ENCODE peak calls at places on chromosome 9, in seven cellular contexts. J, G, C, L, V, B and N are unnamed samples.

GRCh38 chr9:7489018-7489417 is 310.6 kb downstream of the DMAC1 start:
- DNase-seq in V (no peak), L (no peak), C (no peak), J (no peak), G (peak), B (peak), N (no peak)

GRCh38 chr9:85527331-85528015 is 214.3 kb downstream of the AGTPBP1 start:
- DNase-seq in L (no peak), B (no peak), J (no peak), V (no peak), G (no peak), C (no peak), N (no peak)

GRCh38 chr9:17349816-17350215 is 215.0 kb downstream of the CNTLN start:
- DNase-seq in J (peak), L (no peak), C (no peak), G (peak), V (peak), B (no peak), N (peak)

GRCh38 chr9:25964239-25964638 is 286.0 kb upstream of the TUSC1 start:
- DNase-seq in G (peak), L (no peak), B (no peak), C (peak), J (peak), V (peak), N (peak)

GRCh38 chr9:17130725-17131124 is 4.1 kb upstream of the CNTLN start:
- DNase-seq in B (no peak), V (no peak), C (no peak), L (no peak), G (no peak), J (no peak), N (no peak)

GRCh38 chr9:120965344-120966004 is 38.9 kb upstream of the TRAF1 start:
- DNase-seq in B (no peak), J (peak), L (peak), C (no peak), V (no peak), G (no peak), N (no peak)

GRCh38 chr9:28031521-28032177 is 458.4 kb upstream of the C9orf72 start:
- DNase-seq in L (no peak), C (no peak), V (no peak), B (no peak), G (no peak), J (no peak), N (no peak)

GRCh38 chr9:98415782-98416181 is 160.3 kb upstream of the TBC1D2 start:
- DNase-seq in C (no peak), V (no peak), J (no peak), G (no peak), L (no peak), B (no peak), N (no peak)

GRCh38 chr9:136079211-136079915 is 15.7 kb downstream of the NACC2 start:
- DNase-seq in G (no peak), J (no peak), V (no peak), L (no peak), B (no peak), C (no peak), N (no peak)

GRCh38 chr9:109030426-109030825 is 17.1 kb upstream of the CTNNAL1 start:
- DNase-seq in L (no peak), V (no peak), G (no peak), B (no peak), J (no peak), C (no peak), N (no peak)

GRCh38 chr9:106961623-106962022 is 98.7 kb downstream of the ZNF462 start:
- DNase-seq in L (no peak), B (no peak), G (peak), J (peak), V (peak), C (no peak), N (no peak)

GRCh38 chr9:15570769-15571168 is 17.9 kb downstream of the CCDC171 start:
- DNase-seq in J (no peak), G (no peak), V (no peak), B (no peak), C (no peak), L (no peak), N (no peak)

GRCh38 chr9:79940919-79941318 is 369.2 kb downstream of the TLE4 start:
- DNase-seq in V (no peak), B (no peak), G (no peak), J (no peak), L (no peak), C (no peak), N (no peak)

GRCh38 chr9:2193565-2193964 is 178.4 kb downstream of the SMARCA2 start:
- DNase-seq in V (no peak), J (no peak), L (no peak), G (no peak), C (no peak), B (no peak), N (no peak)

GRCh38 chr9:25861416-25861815 is 183.2 kb upstream of the TUSC1 start:
- DNase-seq in C (no peak), J (peak), B (no peak), L (no peak), V (peak), G (no peak), N (no peak)

GRCh38 chr9:20408513-20408912 is 213.8 kb downstream of the MLLT3 start:
- DNase-seq in G (no peak), L (no peak), C (no peak), V (no peak), J (no peak), B (no peak), N (no peak)

GRCh38 chr9:84303061-84303460 is 37.5 kb downstream of the SLC28A3 start:
- DNase-seq in L (no peak), G (no peak), J (no peak), B (no peak), C (no peak), V (no peak), N (no peak)

GRCh38 chr9:106143781-106144180 is 449.4 kb downstream of the TMEM38B start:
- DNase-seq in C (no peak), L (no peak), B (no peak), V (no peak), J (no peak), G (no peak), N (no peak)

GRCh38 chr9:122821278-122821952 is 7.0 kb downstream of the PDCL start:
- DNase-seq in J (no peak), V (peak), G (peak), B (peak), C (no peak), L (peak), N (peak)

GRCh38 chr9:5629312-5630037 is 568 bp downstream of the RIC1 start:
- DNase-seq in J (peak), C (peak), L (peak), V (peak), G (peak), B (no peak), N (no peak)

GRCh38 chr9:22649384-22649783 is 202.8 kb downstream of the DMRTA1 start:
- DNase-seq in B (no peak), V (peak), C (no peak), J (peak), L (no peak), G (peak), N (peak)

GRCh38 chr9:16709936-16710335 is 160.5 kb downstream of the BNC2 start:
- DNase-seq in G (no peak), V (no peak), C (no peak), J (no peak), B (no peak), L (no peak), N (no peak)

GRCh38 chr9:37998881-37999311 is 70.1 kb downstream of the SHB start:
- DNase-seq in G (peak), L (peak), C (no peak), B (no peak), V (no peak), J (peak), N (no peak)

GRCh38 chr9:98020471-98021145 is 35.9 kb upstream of the NANS start:
- DNase-seq in C (no peak), J (no peak), B (no peak), L (no peak), G (no peak), V (no peak), N (no peak)

GRCh38 chr9:806285-807156 is 35.0 kb upstream of the DMRT1 start:
- DNase-seq in J (peak), G (peak), C (peak), B (no peak), V (peak), L (no peak), N (no peak)

GRCh38 chr9:137240321-137240840 is 706 bp upstream of the TUBB4B start:
- DNase-seq in B (peak), C (peak), L (peak), G (peak), V (peak), J (peak), N (no peak)

GRCh38 chr9:136695435-136695895 is 8.2 kb upstream of the AGPAT2 start:
- DNase-seq in C (no peak), G (no peak), V (no peak), L (no peak), B (no peak), J (no peak), N (no peak)

GRCh38 chr9:94199776-94200175 is 59.3 kb upstream of the ZNF169 start:
- DNase-seq in J (no peak), C (no peak), G (no peak), L (no peak), V (no peak), B (no peak), N (no peak)

GRCh38 chr9:91795500-91796241 is 154.4 kb downstream of the ROR2 start:
- DNase-seq in V (peak), G (peak), J (peak), B (no peak), L (no peak), C (no peak), N (no peak)

GRCh38 chr9:110443878-110444245 is 106.2 kb upstream of the TXNDC8 start:
- DNase-seq in C (no peak), J (peak), V (no peak), L (no peak), G (peak), B (no peak), N (peak)

GRCh38 chr9:108473209-108474112 is 382.3 kb downstream of the ACTL7B start:
- DNase-seq in J (peak), V (peak), C (no peak), G (peak), B (peak), L (peak), N (peak)

GRCh38 chr9:132627120-132627519 is 42.7 kb downstream of the DDX31 start:
- DNase-seq in L (no peak), V (no peak), J (no peak), G (no peak), C (no peak), B (no peak), N (no peak)

GRCh38 chr9:97768731-97769130 is 71.6 kb upstream of the XPA start:
- DNase-seq in L (no peak), V (peak), J (peak), C (no peak), B (no peak), G (peak), N (no peak)

GRCh38 chr9:101977614-101978210 is 239.3 kb upstream of the GRIN3A start:
- DNase-seq in C (peak), J (peak), G (peak), L (no peak), V (peak), B (no peak), N (no peak)

GRCh38 chr9:31272456-31273295 is 1111.8 kb upstream of the ACO1 start:
- DNase-seq in B (no peak), V (no peak), L (no peak), J (no peak), G (no peak), C (no peak), N (no peak)

GRCh38 chr9:96383165-96383939 is at the start of gene SLC35D2:
- DNase-seq in C (no peak), J (peak), V (peak), B (peak), L (peak), G (peak), N (no peak)

GRCh38 chr9:127732444-127732843 is 2.6 kb downstream of the TOR2A start:
- DNase-seq in J (no peak), L (no peak), V (no peak), G (no peak), C (no peak), B (no peak), N (no peak)

GRCh38 chr9:92850898-92851297 is 26.9 kb downstream of the ZNF484 start:
- DNase-seq in J (no peak), V (no peak), L (no peak), C (peak), B (no peak), G (no peak), N (no peak)

GRCh38 chr9:130267930-130268329 is 2.4 kb downstream of the HMCN2 start:
- DNase-seq in L (peak), G (no peak), V (no peak), B (no peak), J (no peak), C (no peak), N (no peak)

GRCh38 chr9:130263601-130264413 is 1.8 kb upstream of the HMCN2 start:
- DNase-seq in L (peak), J (peak), B (no peak), V (no peak), G (peak), C (no peak), N (no peak)

GRCh38 chr9:130264414-130265350 is 878 bp upstream of the HMCN2 start:
- DNase-seq in J (no peak), V (no peak), G (no peak), C (no peak), L (peak), B (no peak), N (no peak)

GRCh38 chr9:130266236-130267098 is 907 bp downstream of the HMCN2 start:
- DNase-seq in G (no peak), V (no peak), B (no peak), J (no peak), L (peak), C (no peak), N (no peak)

GRCh38 chr9:130265431-130266235 is at the start of gene HMCN2:
- DNase-seq in B (no peak), G (no peak), C (no peak), V (no peak), J (peak), L (peak), N (no peak)
- H3K4me3 ChIP-seq in B (peak), G (no peak), C (no peak), V (no peak), J (no peak), L (peak), N (no peak)

GRCh38 chr9:4508907-4509589 is 18.8 kb downstream of the SLC1A1 start:
- DNase-seq in V (peak), C (no peak), B (no peak), G (peak), J (peak), L (no peak), N (peak)
- H3K4me3 ChIP-seq in V (no peak), C (no peak), B (no peak), G (no peak), J (peak), L (no peak), N (no peak)

GRCh38 chr9:116434314-116434713 is 252.8 kb upstream of the TRIM32 start:
- DNase-seq in J (no peak), L (no peak), C (no peak), G (no peak), V (no peak), B (no peak), N (no peak)
- H3K4me3 ChIP-seq in J (no peak), L (no peak), C (no peak), G (no peak), V (no peak), B (no peak), N (no peak)

GRCh38 chr9:99663297-99663696 is 158.4 kb upstream of the NR4A3 start:
- DNase-seq in B (no peak), L (no peak), J (no peak), V (no peak), G (no peak), C (no peak), N (no peak)
- H3K4me3 ChIP-seq in B (no peak), L (no peak), J (no peak), V (no peak), G (no peak), C (no peak), N (no peak)

GRCh38 chr9:89377411-89377810 is 59.1 kb downstream of the SECISBP2 start:
- DNase-seq in L (no peak), J (no peak), V (no peak), G (no peak), B (no peak), C (no peak), N (no peak)

GRCh38 chr9:89376286-89376685 is 58.0 kb downstream of the SECISBP2 start:
- DNase-seq in B (no peak), V (no peak), C (no peak), G (no peak), J (no peak), L (no peak), N (no peak)

GRCh38 chr9:89376741-89377140 is 58.4 kb downstream of the SECISBP2 start:
- DNase-seq in G (no peak), V (no peak), L (no peak), J (no peak), C (no peak), B (no peak), N (no peak)

GRCh38 chr9:89374176-89374575 is 55.9 kb downstream of the SECISBP2 start:
- DNase-seq in J (no peak), G (no peak), L (no peak), V (no peak), B (no peak), C (no peak), N (no peak)

GRCh38 chr9:89375181-89375760 is 57.0 kb downstream of the SECISBP2 start:
- DNase-seq in B (no peak), V (no peak), J (no peak), C (peak), G (no peak), L (no peak), N (no peak)
- H3K4me3 ChIP-seq in B (no peak), V (no peak), J (no peak), C (no peak), G (no peak), L (no peak), N (no peak)

GRCh38 chr9:77016526-77017504 is 2.6 kb upstream of the FOXB2 start:
- DNase-seq in L (no peak), V (no peak), C (no peak), G (no peak), J (no peak), B (no peak), N (no peak)
- H3K4me3 ChIP-seq in L (no peak), V (no peak), C (no peak), G (no peak), J (no peak), B (peak), N (no peak)

DNA sequence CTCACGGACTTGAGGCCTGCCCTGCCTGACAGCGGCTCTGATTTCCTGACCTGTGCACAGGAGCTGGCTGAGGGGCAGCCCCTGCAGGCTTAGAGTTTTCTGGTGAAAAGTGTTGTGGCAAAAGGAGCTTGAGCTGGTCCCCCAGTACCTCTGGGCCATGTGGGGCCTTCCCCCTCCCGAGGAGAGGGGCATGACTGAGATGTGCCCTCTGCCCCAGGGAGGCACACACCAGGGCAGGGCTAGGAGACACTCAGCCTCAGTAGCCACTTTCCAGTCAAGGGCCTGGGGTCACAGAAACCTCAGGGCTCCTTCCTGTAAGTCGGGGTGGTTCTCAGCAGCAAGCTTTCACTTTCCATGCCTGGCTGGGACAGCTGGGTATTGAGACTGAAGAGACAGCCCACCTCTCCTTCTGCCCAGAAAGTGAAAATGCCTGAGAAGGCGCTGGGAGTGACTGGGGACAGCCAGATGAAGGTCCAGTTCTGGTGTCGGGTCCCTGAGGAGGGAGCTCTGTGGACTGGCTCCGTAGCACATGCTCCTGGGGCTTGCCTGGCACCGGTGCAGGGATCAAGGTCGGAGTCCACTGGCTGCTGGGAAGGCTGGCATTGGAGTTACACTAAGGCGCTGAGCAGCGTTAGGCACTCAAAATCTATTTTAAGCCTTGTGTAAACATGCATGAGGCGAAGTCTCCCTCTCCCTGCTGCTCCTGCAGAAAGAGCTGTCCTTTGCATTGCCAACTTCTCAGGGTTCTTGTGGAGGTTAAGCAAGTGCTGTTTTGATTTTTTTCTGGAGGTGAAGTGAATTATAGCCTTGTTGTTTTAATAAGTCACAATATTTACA is 394.9 kb downstream of the GADD45G start:
- DNase-seq in C (peak), B (peak), J (peak), G (peak), V (peak), L (peak), N (peak)
- H3K4me3 ChIP-seq in C (peak), B (peak), J (peak), G (no peak), V (peak), L (peak), N (peak)

GRCh38 chr9:35812025-35812602 is at the start of gene SPAG8:
- DNase-seq in B (peak), C (peak), G (peak), J (peak), L (peak), V (peak), N (peak)

GRCh38 chr9:35814106-35814840 is 569 bp downstream of the HINT2 start:
- DNase-seq in G (peak), C (peak), L (peak), B (no peak), J (peak), V (peak), N (no peak)

GRCh38 chr9:35813434-35814105 is 1.3 kb downstream of the HINT2 start:
- DNase-seq in C (peak), J (peak), G (peak), V (peak), B (no peak), L (no peak), N (no peak)

GRCh38 chr9:35808433-35808832 is 3.6 kb downstream of the SPAG8 start:
- DNase-seq in G (no peak), V (no peak), C (no peak), J (no peak), B (no peak), L (no peak), N (no peak)

DNA sequence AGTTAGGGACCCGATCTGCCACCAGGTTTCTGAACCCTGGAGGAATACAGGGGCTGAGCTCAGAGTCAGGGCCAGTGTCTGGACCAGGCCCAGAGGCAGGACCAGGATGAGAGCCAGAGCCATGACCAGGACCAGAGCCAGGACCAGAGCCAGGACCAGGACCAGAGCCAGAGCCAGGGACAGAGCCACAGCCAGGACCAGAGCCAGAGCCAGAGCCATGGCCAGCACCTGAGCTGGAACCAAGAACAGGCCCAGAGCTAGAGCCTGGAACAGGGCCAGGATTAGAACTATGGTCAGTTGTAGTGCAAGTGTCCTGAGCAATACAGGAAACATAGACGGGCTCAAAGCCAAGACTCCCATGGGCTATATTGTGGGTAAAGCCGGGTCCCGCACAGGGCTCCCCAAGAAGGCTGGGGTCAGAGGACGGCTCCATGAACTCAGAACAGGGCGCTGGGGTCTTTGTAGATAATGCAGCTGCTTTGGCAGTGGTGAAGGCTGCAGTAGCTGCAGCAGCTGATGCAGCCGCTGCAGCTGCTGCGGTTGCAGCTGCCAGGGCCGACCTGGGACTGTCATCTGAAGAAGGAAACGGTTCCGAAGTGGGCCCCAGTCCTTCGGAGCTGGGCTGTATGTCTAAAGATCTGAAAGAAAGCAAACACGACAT is 568 bp downstream of the SPAG8 start:
- DNase-seq in L (no peak), C (no peak), J (peak), B (no peak), G (peak), V (peak), N (no peak)
- H3K4me3 ChIP-seq in L (peak), C (peak), J (peak), B (peak), G (peak), V (peak), N (peak)

GRCh38 chr9:34380034-34380510 is 3.4 kb upstream of the MYORG start:
- DNase-seq in B (no peak), V (no peak), C (peak), J (no peak), G (no peak), L (no peak), N (no peak)
- H3K4me3 ChIP-seq in B (peak), V (no peak), C (peak), J (no peak), G (peak), L (peak), N (peak)